ENCODE peak calls at places on chromosomes 5 and 9, in nine cellular contexts. One of them, this sample, is unnamed.
A peak's percentile ranks its signal among the peaks of the same experiment; 100 is the strongest.

GRCh38 chr9:37005517-37006140 is 28.4 kb downstream of the PAX5 start:
- DNase-seq in activated naive CD4-positive, alpha-beta T cell treated with Interleukin-2 at 50 U/mL for 16 hours: no peak
- DNase-seq in effector memory CD4-positive, alpha-beta T cell: no peak
- DNase-seq in GM03348: no peak
- DNase-seq in activated T-cell treated with anti-CD3 and anti-CD28 coated beads for 24 hours: no peak
- DNase-seq in NT2/D1: no peak
- DNase-seq in neuronal stem cell: no peak
- DNase-seq in iPS DF 6.9: no peak
- DNase-seq in hepatocyte: no peak
- DNase-seq in this sample: no peak

GRCh38 chr9:100852088-100852487 is 176.4 kb upstream of the PLPPR1 start:
- DNase-seq in activated naive CD4-positive, alpha-beta T cell treated with Interleukin-2 at 50 U/mL for 16 hours: no peak
- DNase-seq in effector memory CD4-positive, alpha-beta T cell: no peak
- DNase-seq in GM03348: no peak
- DNase-seq in activated T-cell treated with anti-CD3 and anti-CD28 coated beads for 24 hours: no peak
- DNase-seq in NT2/D1: no peak
- DNase-seq in neuronal stem cell: no peak
- DNase-seq in iPS DF 6.9: no peak
- DNase-seq in hepatocyte: no peak
- DNase-seq in this sample: no peak

GRCh38 chr5:79691007-79691406 is 1.4 kb downstream of the CMYA5 start:
- DNase-seq in activated naive CD4-positive, alpha-beta T cell treated with Interleukin-2 at 50 U/mL for 16 hours: no peak
- DNase-seq in effector memory CD4-positive, alpha-beta T cell: no peak
- DNase-seq in GM03348: no peak
- DNase-seq in activated T-cell treated with anti-CD3 and anti-CD28 coated beads for 24 hours: no peak
- DNase-seq in NT2/D1: no peak
- DNase-seq in neuronal stem cell: no peak
- DNase-seq in iPS DF 6.9: no peak
- DNase-seq in hepatocyte: no peak
- DNase-seq in this sample: no peak

GRCh38 chr9:99177576-99178365 is 44.0 kb downstream of the ALG2 start:
- DNase-seq in activated naive CD4-positive, alpha-beta T cell treated with Interleukin-2 at 50 U/mL for 16 hours: no peak
- DNase-seq in effector memory CD4-positive, alpha-beta T cell: no peak
- DNase-seq in GM03348: no peak
- DNase-seq in activated T-cell treated with anti-CD3 and anti-CD28 coated beads for 24 hours: no peak
- DNase-seq in NT2/D1: no peak
- DNase-seq in neuronal stem cell: no peak
- DNase-seq in iPS DF 6.9: no peak
- DNase-seq in hepatocyte: no peak
- DNase-seq in this sample: no peak

GRCh38 chr9:136793063-136793946 is 2.2 kb downstream of the TMEM141 start:
- DNase-seq in activated naive CD4-positive, alpha-beta T cell treated with Interleukin-2 at 50 U/mL for 16 hours: no peak
- DNase-seq in effector memory CD4-positive, alpha-beta T cell: no peak
- DNase-seq in GM03348: no peak
- DNase-seq in activated T-cell treated with anti-CD3 and anti-CD28 coated beads for 24 hours: no peak
- DNase-seq in NT2/D1: no peak
- DNase-seq in neuronal stem cell: no peak
- DNase-seq in iPS DF 6.9: no peak
- DNase-seq in hepatocyte: peak; percentile 78
- DNase-seq in this sample: peak; percentile 8

GRCh38 chr5:17912794-17913193 is 278.5 kb downstream of the TAF11L14 start:
- DNase-seq in activated naive CD4-positive, alpha-beta T cell treated with Interleukin-2 at 50 U/mL for 16 hours: no peak
- DNase-seq in effector memory CD4-positive, alpha-beta T cell: no peak
- DNase-seq in GM03348: no peak
- DNase-seq in activated T-cell treated with anti-CD3 and anti-CD28 coated beads for 24 hours: no peak
- DNase-seq in NT2/D1: no peak
- DNase-seq in neuronal stem cell: no peak
- DNase-seq in iPS DF 6.9: no peak
- DNase-seq in hepatocyte: no peak
- DNase-seq in this sample: no peak

GRCh38 chr5:172488221-172488620 is 33.9 kb upstream of the SH3PXD2B start:
- DNase-seq in activated naive CD4-positive, alpha-beta T cell treated with Interleukin-2 at 50 U/mL for 16 hours: no peak
- DNase-seq in effector memory CD4-positive, alpha-beta T cell: no peak
- DNase-seq in GM03348: no peak
- DNase-seq in activated T-cell treated with anti-CD3 and anti-CD28 coated beads for 24 hours: no peak
- DNase-seq in NT2/D1: no peak
- DNase-seq in neuronal stem cell: no peak
- DNase-seq in iPS DF 6.9: no peak
- DNase-seq in hepatocyte: no peak
- DNase-seq in this sample: no peak

GRCh38 chr5:123997354-123998215 is 485.6 kb downstream of the CSNK1G3 start:
- DNase-seq in activated naive CD4-positive, alpha-beta T cell treated with Interleukin-2 at 50 U/mL for 16 hours: no peak
- DNase-seq in effector memory CD4-positive, alpha-beta T cell: no peak
- DNase-seq in GM03348: peak; percentile 70
- DNase-seq in activated T-cell treated with anti-CD3 and anti-CD28 coated beads for 24 hours: no peak
- DNase-seq in NT2/D1: no peak
- DNase-seq in neuronal stem cell: peak; percentile 35
- DNase-seq in iPS DF 6.9: no peak
- DNase-seq in hepatocyte: peak; percentile 13
- DNase-seq in this sample: peak; percentile 87

GRCh38 chr5:95107138-95107537 is 177.8 kb downstream of the MCTP1 start:
- DNase-seq in activated naive CD4-positive, alpha-beta T cell treated with Interleukin-2 at 50 U/mL for 16 hours: no peak
- DNase-seq in effector memory CD4-positive, alpha-beta T cell: no peak
- DNase-seq in GM03348: no peak
- DNase-seq in activated T-cell treated with anti-CD3 and anti-CD28 coated beads for 24 hours: no peak
- DNase-seq in NT2/D1: no peak
- DNase-seq in neuronal stem cell: no peak
- DNase-seq in iPS DF 6.9: no peak
- DNase-seq in hepatocyte: no peak
- DNase-seq in this sample: no peak

GRCh38 chr9:98603821-98604383 is 104.8 kb downstream of the GABBR2 start:
- DNase-seq in activated naive CD4-positive, alpha-beta T cell treated with Interleukin-2 at 50 U/mL for 16 hours: no peak
- DNase-seq in effector memory CD4-positive, alpha-beta T cell: no peak
- DNase-seq in GM03348: peak; percentile 76
- DNase-seq in activated T-cell treated with anti-CD3 and anti-CD28 coated beads for 24 hours: no peak
- DNase-seq in NT2/D1: no peak
- DNase-seq in neuronal stem cell: no peak
- DNase-seq in iPS DF 6.9: no peak
- DNase-seq in hepatocyte: no peak
- DNase-seq in this sample: no peak

GRCh38 chr5:9924614-9925013 is 294.5 kb upstream of the TAS2R1 start:
- DNase-seq in activated naive CD4-positive, alpha-beta T cell treated with Interleukin-2 at 50 U/mL for 16 hours: no peak
- DNase-seq in effector memory CD4-positive, alpha-beta T cell: no peak
- DNase-seq in GM03348: peak; percentile 73
- DNase-seq in activated T-cell treated with anti-CD3 and anti-CD28 coated beads for 24 hours: no peak
- DNase-seq in NT2/D1: no peak
- DNase-seq in neuronal stem cell: no peak
- DNase-seq in iPS DF 6.9: no peak
- DNase-seq in hepatocyte: no peak
- DNase-seq in this sample: peak; percentile 93

GRCh38 chr5:2493356-2493755 is 258.1 kb downstream of the IRX2 start:
- DNase-seq in activated naive CD4-positive, alpha-beta T cell treated with Interleukin-2 at 50 U/mL for 16 hours: no peak
- DNase-seq in effector memory CD4-positive, alpha-beta T cell: no peak
- DNase-seq in GM03348: no peak
- DNase-seq in activated T-cell treated with anti-CD3 and anti-CD28 coated beads for 24 hours: no peak
- DNase-seq in NT2/D1: no peak
- DNase-seq in neuronal stem cell: no peak
- DNase-seq in iPS DF 6.9: no peak
- DNase-seq in hepatocyte: no peak
- DNase-seq in this sample: no peak

GRCh38 chr5:61301345-61301744 is 30.7 kb upstream of the ZSWIM6 start:
- DNase-seq in activated naive CD4-positive, alpha-beta T cell treated with Interleukin-2 at 50 U/mL for 16 hours: no peak
- DNase-seq in effector memory CD4-positive, alpha-beta T cell: no peak
- DNase-seq in GM03348: peak; percentile 43
- DNase-seq in activated T-cell treated with anti-CD3 and anti-CD28 coated beads for 24 hours: no peak
- DNase-seq in NT2/D1: no peak
- DNase-seq in neuronal stem cell: no peak
- DNase-seq in iPS DF 6.9: no peak
- DNase-seq in hepatocyte: no peak
- DNase-seq in this sample: peak; percentile 67

GRCh38 chr5:132530946-132531345 is 12.4 kb downstream of the IL5 start:
- DNase-seq in activated naive CD4-positive, alpha-beta T cell treated with Interleukin-2 at 50 U/mL for 16 hours: no peak
- DNase-seq in effector memory CD4-positive, alpha-beta T cell: no peak
- DNase-seq in GM03348: no peak
- DNase-seq in activated T-cell treated with anti-CD3 and anti-CD28 coated beads for 24 hours: no peak
- DNase-seq in NT2/D1: no peak
- DNase-seq in neuronal stem cell: no peak
- DNase-seq in iPS DF 6.9: no peak
- DNase-seq in hepatocyte: no peak
- DNase-seq in this sample: no peak

GRCh38 chr9:117487555-117488175 is 72.8 kb upstream of the ASTN2 start:
- DNase-seq in activated naive CD4-positive, alpha-beta T cell treated with Interleukin-2 at 50 U/mL for 16 hours: peak; percentile 7
- DNase-seq in effector memory CD4-positive, alpha-beta T cell: no peak
- DNase-seq in GM03348: peak; percentile 89
- DNase-seq in activated T-cell treated with anti-CD3 and anti-CD28 coated beads for 24 hours: peak; percentile 12
- DNase-seq in NT2/D1: peak; percentile 90
- DNase-seq in neuronal stem cell: peak; percentile 78
- DNase-seq in iPS DF 6.9: peak; percentile 89
- DNase-seq in hepatocyte: peak; percentile 89
- DNase-seq in this sample: peak; percentile 9